ENCODE peak calls at places on chromosomes 3 and 15, in four cellular contexts. One of them, this sample, is unnamed.

GRCh38 chr3:12560505-12561188 is 3.8 kb downstream of the MKRN2 start:
- DNase-seq in neural progenitor cell: no peak
- DNase-seq in kidney epithelial cell: no peak
- DNase-seq in cardiac fibroblast: no peak
- DNase-seq in this sample: no peak

GRCh38 chr3:32959370-32959769 is 7.9 kb downstream of the CCR4 start:
- DNase-seq in neural progenitor cell: peak; percentile 46
- DNase-seq in kidney epithelial cell: no peak
- DNase-seq in cardiac fibroblast: peak; percentile 33
- DNase-seq in this sample: peak; percentile 30

GRCh38 chr3:129432671-129433070 is 4.2 kb upstream of the EFCAB12 start:
- DNase-seq in neural progenitor cell: no peak
- DNase-seq in kidney epithelial cell: no peak
- DNase-seq in cardiac fibroblast: no peak
- DNase-seq in this sample: no peak

GRCh38 chr3:115615001-115615447 is 8.3 kb upstream of the GAP43 start:
- DNase-seq in neural progenitor cell: peak; percentile 15
- DNase-seq in kidney epithelial cell: peak; percentile 55
- DNase-seq in cardiac fibroblast: peak; percentile 26
- DNase-seq in this sample: peak; percentile 58

GRCh38 chr15:37880009-37880834 is 54.2 kb upstream of the TMCO5A start:
- DNase-seq in neural progenitor cell: peak; percentile 68
- DNase-seq in kidney epithelial cell: no peak
- DNase-seq in cardiac fibroblast: peak; percentile 74
- DNase-seq in this sample: peak; percentile 51

GRCh38 chr3:195097331-195098255 is 173.4 kb downstream of the XXYLT1 start:
- DNase-seq in neural progenitor cell: no peak
- DNase-seq in kidney epithelial cell: no peak
- DNase-seq in cardiac fibroblast: peak; percentile 29
- DNase-seq in this sample: peak; percentile 88

GRCh38 chr15:94845391-94845718 is 614.0 kb downstream of the MCTP2 start:
- DNase-seq in neural progenitor cell: no peak
- DNase-seq in kidney epithelial cell: no peak
- DNase-seq in cardiac fibroblast: no peak
- DNase-seq in this sample: no peak

GRCh38 chr3:174857301-174857700 is 1.8 kb upstream of the NAALADL2 start:
- DNase-seq in neural progenitor cell: no peak
- DNase-seq in kidney epithelial cell: no peak
- DNase-seq in cardiac fibroblast: no peak
- DNase-seq in this sample: no peak

GRCh38 chr3:11739123-11739522 is 95.4 kb upstream of the VGLL4 start:
- DNase-seq in neural progenitor cell: no peak
- DNase-seq in kidney epithelial cell: no peak
- DNase-seq in cardiac fibroblast: no peak
- DNase-seq in this sample: no peak

GRCh38 chr3:9769426-9770275 is at the start of gene CAMK1:
- DNase-seq in neural progenitor cell: peak; percentile 86
- DNase-seq in kidney epithelial cell: no peak
- DNase-seq in cardiac fibroblast: peak; percentile 52
- DNase-seq in this sample: peak; percentile 69

GRCh38 chr3:116270053-116270452 is 175.2 kb downstream of the LSAMP start:
- DNase-seq in neural progenitor cell: no peak
- DNase-seq in kidney epithelial cell: no peak
- DNase-seq in cardiac fibroblast: peak; percentile 7
- DNase-seq in this sample: no peak

GRCh38 chr3:195559723-195560409 is 16.7 kb upstream of the PPP1R2 start:
- DNase-seq in neural progenitor cell: no peak
- DNase-seq in kidney epithelial cell: no peak
- DNase-seq in cardiac fibroblast: no peak
- DNase-seq in this sample: no peak

GRCh38 chr15:82803793-82804574 is 1.9 kb downstream of the FSD2 start:
- DNase-seq in neural progenitor cell: no peak
- DNase-seq in kidney epithelial cell: no peak
- DNase-seq in cardiac fibroblast: peak; percentile 59
- DNase-seq in this sample: peak; percentile 17

GRCh38 chr3:129014148-129014547 is 13.0 kb downstream of the EFCC1 start:
- DNase-seq in neural progenitor cell: no peak
- DNase-seq in kidney epithelial cell: no peak
- DNase-seq in cardiac fibroblast: no peak
- DNase-seq in this sample: no peak

GRCh38 chr15:66097151-66098018 is 156.2 kb downstream of the MEGF11 start:
- DNase-seq in neural progenitor cell: no peak
- DNase-seq in kidney epithelial cell: no peak
- DNase-seq in cardiac fibroblast: no peak
- DNase-seq in this sample: no peak

GRCh38 chr3:78517932-78518331 is 1249.9 kb downstream of the ROBO1 start:
- DNase-seq in neural progenitor cell: no peak
- DNase-seq in kidney epithelial cell: no peak
- DNase-seq in cardiac fibroblast: no peak
- DNase-seq in this sample: no peak

GRCh38 chr15:40498418-40498817 is 27.6 kb downstream of the CHST14 start:
- DNase-seq in neural progenitor cell: no peak
- DNase-seq in kidney epithelial cell: no peak
- DNase-seq in cardiac fibroblast: peak; percentile 69
- DNase-seq in this sample: peak; percentile 75

GRCh38 chr15:67548862-67549651 is 6.6 kb downstream of the MAP2K5 start:
- DNase-seq in neural progenitor cell: peak; percentile 93
- DNase-seq in kidney epithelial cell: no peak
- DNase-seq in cardiac fibroblast: no peak
- DNase-seq in this sample: no peak

GRCh38 chr15:64070965-64071851 is 22.4 kb downstream of the CIAO2A start:
- DNase-seq in neural progenitor cell: no peak
- DNase-seq in kidney epithelial cell: peak; percentile 61
- DNase-seq in cardiac fibroblast: peak; percentile 89
- DNase-seq in this sample: peak; percentile 82

GRCh38 chr15:58348095-58348812 is 83.5 kb upstream of the LIPC start:
- DNase-seq in neural progenitor cell: no peak
- DNase-seq in kidney epithelial cell: no peak
- DNase-seq in cardiac fibroblast: no peak
- DNase-seq in this sample: no peak

GRCh38 chr15:49900836-49901235 is 218.2 kb downstream of the ATP8B4 start:
- DNase-seq in neural progenitor cell: no peak
- DNase-seq in kidney epithelial cell: no peak
- DNase-seq in cardiac fibroblast: no peak
- DNase-seq in this sample: no peak

GRCh38 chr15:48307586-48307985 is 23.6 kb upstream of the DUT start:
- DNase-seq in neural progenitor cell: no peak
- DNase-seq in kidney epithelial cell: no peak
- DNase-seq in cardiac fibroblast: peak; percentile 31
- DNase-seq in this sample: no peak

GRCh38 chr15:62940755-62941361 is 101.7 kb upstream of the TPM1 start:
- DNase-seq in neural progenitor cell: no peak
- DNase-seq in kidney epithelial cell: peak; percentile 86
- DNase-seq in cardiac fibroblast: peak; percentile 95
- DNase-seq in this sample: peak; percentile 92

GRCh38 chr3:54915976-54916375 is 11.9 kb downstream of the LRTM1 start:
- DNase-seq in neural progenitor cell: no peak
- DNase-seq in kidney epithelial cell: no peak
- DNase-seq in cardiac fibroblast: no peak
- DNase-seq in this sample: no peak

GRCh38 chr3:151794080-151794479 is 19.8 kb upstream of the AADAC start:
- DNase-seq in neural progenitor cell: no peak
- DNase-seq in kidney epithelial cell: no peak
- DNase-seq in cardiac fibroblast: no peak
- DNase-seq in this sample: no peak

GRCh38 chr3:133258358-133258757 is 141.5 kb upstream of the BFSP2 start:
- DNase-seq in neural progenitor cell: no peak
- DNase-seq in kidney epithelial cell: no peak
- DNase-seq in cardiac fibroblast: no peak
- DNase-seq in this sample: peak; percentile 27

GRCh38 chr3:114711321-114711891 is 417.6 kb downstream of the TIGIT start:
- DNase-seq in neural progenitor cell: no peak
- DNase-seq in kidney epithelial cell: peak; percentile 52
- DNase-seq in cardiac fibroblast: no peak
- DNase-seq in this sample: no peak

GRCh38 chr15:51281368-51281967 is 56.9 kb downstream of the CYP19A1 start:
- DNase-seq in neural progenitor cell: peak; percentile 74
- DNase-seq in kidney epithelial cell: peak; percentile 2
- DNase-seq in cardiac fibroblast: peak; percentile 80
- DNase-seq in this sample: peak; percentile 52

GRCh38 chr15:48601095-48601494 is 44.4 kb downstream of the FBN1 start:
- DNase-seq in neural progenitor cell: no peak
- DNase-seq in kidney epithelial cell: no peak
- DNase-seq in cardiac fibroblast: no peak
- DNase-seq in this sample: no peak

GRCh38 chr15:49036650-49037545 is 9.3 kb downstream of the SECISBP2L start:
- DNase-seq in neural progenitor cell: no peak
- DNase-seq in kidney epithelial cell: no peak
- DNase-seq in cardiac fibroblast: peak; percentile 61
- DNase-seq in this sample: peak; percentile 49

GRCh38 chr3:113018461-113019181 is 27.8 kb downstream of the GTPBP8 start:
- DNase-seq in neural progenitor cell: peak; percentile 19
- DNase-seq in kidney epithelial cell: no peak
- DNase-seq in cardiac fibroblast: peak; percentile 62
- DNase-seq in this sample: peak; percentile 57

GRCh38 chr3:151434151-151434890 is 26.5 kb downstream of the IGSF10 start:
- DNase-seq in neural progenitor cell: no peak
- DNase-seq in kidney epithelial cell: peak; percentile 75
- DNase-seq in cardiac fibroblast: peak; percentile 93
- DNase-seq in this sample: peak; percentile 87

GRCh38 chr3:42654331-42655201 is 1.1 kb downstream of the ZBTB47 start:
- DNase-seq in neural progenitor cell: peak; percentile 92
- DNase-seq in kidney epithelial cell: no peak
- DNase-seq in cardiac fibroblast: peak; percentile 49
- DNase-seq in this sample: peak; percentile 24
- TF ChIP-seq CTCF in neural progenitor cell: peak; percentile 59
- TF ChIP-seq CTCF in kidney epithelial cell: peak; percentile 14
- TF ChIP-seq CTCF in cardiac fibroblast: no peak
- TF ChIP-seq CTCF in this sample: no peak

GRCh38 chr3:105829229-105829628 is 39.6 kb downstream of the CBLB start:
- DNase-seq in neural progenitor cell: no peak
- DNase-seq in kidney epithelial cell: no peak
- DNase-seq in cardiac fibroblast: peak; percentile 49
- DNase-seq in this sample: no peak

GRCh38 chr3:105828703-105829102 is 40.1 kb downstream of the CBLB start:
- DNase-seq in neural progenitor cell: no peak
- DNase-seq in kidney epithelial cell: no peak
- DNase-seq in cardiac fibroblast: peak; percentile 51
- DNase-seq in this sample: no peak

GRCh38 chr3:105829879-105830622 is 38.8 kb downstream of the CBLB start:
- DNase-seq in neural progenitor cell: no peak
- DNase-seq in kidney epithelial cell: no peak
- DNase-seq in cardiac fibroblast: peak; percentile 82
- DNase-seq in this sample: peak; percentile 63

GRCh38 chr3:105827101-105827634 is 41.6 kb downstream of the CBLB start:
- DNase-seq in neural progenitor cell: no peak
- DNase-seq in kidney epithelial cell: no peak
- DNase-seq in cardiac fibroblast: peak; percentile 91
- DNase-seq in this sample: no peak

DNA sequence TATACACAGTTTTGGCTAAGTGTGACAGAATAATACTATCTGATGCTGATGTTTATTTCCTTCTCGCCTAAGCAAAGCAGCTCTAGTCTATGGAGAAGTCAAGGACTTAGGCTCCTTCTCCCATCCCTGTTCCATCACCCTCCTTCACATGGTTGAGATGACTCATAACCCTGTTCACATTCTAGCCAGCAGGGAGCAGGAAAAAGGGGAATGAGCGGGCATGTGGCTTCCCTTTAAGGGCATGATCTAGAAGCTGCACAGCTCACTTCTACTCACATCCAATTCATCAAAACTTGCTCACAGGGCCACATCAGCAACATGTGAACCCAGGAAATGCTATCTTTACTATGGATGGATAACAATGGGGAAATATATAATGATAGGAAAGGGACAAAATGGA is 40.9 kb downstream of the CBLB start:
- DNase-seq in neural progenitor cell: no peak
- DNase-seq in kidney epithelial cell: peak; percentile 56
- DNase-seq in cardiac fibroblast: peak; percentile 95
- DNase-seq in this sample: peak; percentile 84
- TF ChIP-seq CTCF in neural progenitor cell: no peak
- TF ChIP-seq CTCF in kidney epithelial cell: peak; percentile 59
- TF ChIP-seq CTCF in cardiac fibroblast: peak; percentile 71
- TF ChIP-seq CTCF in this sample: peak; percentile 72

DNA sequence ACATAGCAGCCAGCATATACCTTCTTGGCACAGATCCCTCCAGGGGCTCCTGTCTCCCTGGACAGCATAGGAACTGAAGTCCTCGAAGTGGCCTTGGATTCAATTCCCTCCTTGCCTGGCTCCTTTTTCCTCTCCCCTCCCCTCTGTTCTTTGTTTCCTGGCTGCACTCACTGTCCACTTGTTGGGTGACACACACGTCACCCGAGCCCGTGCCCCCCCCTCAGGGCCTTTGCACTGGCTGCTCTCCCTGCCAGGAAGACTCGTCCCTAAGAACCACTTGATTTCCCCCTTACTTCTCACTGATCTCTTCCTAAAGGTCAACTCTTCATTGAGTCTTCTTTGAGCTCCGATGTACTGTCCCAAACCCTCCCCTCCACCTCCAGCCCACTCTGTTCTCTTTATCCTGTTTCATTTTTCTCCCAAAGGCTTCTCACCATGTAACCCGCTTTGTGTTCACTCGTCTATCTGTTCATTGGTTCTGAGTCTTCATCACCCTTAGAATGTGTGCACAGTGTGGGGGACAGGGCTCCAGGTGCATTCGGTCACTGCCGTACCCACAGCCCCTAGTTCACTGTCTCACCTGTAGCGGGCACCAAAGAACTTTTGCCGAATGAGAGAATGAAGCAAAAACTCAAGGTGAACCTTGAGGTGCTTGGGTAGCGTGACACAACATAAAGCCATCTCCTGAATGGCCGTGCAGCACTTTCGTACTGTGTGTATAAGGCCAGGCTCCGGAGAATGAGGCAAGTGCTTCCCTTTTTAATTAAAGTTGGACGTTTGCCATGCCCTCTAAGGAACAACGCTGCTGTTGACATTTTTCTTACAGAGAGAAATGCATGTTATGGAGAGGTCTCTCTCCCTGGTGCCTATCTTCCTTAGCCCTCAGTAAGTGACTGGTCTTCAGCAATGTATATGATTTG is 74.0 kb downstream of the CHRNA7 start:
- DNase-seq in neural progenitor cell: no peak
- DNase-seq in kidney epithelial cell: no peak
- DNase-seq in cardiac fibroblast: no peak
- DNase-seq in this sample: no peak
- TF ChIP-seq CTCF in neural progenitor cell: no peak
- TF ChIP-seq CTCF in kidney epithelial cell: no peak
- TF ChIP-seq CTCF in cardiac fibroblast: no peak
- TF ChIP-seq CTCF in this sample: no peak

GRCh38 chr15:78148392-78149067 is 632 bp upstream of the IDH3A start:
- DNase-seq in neural progenitor cell: peak; percentile 40
- DNase-seq in kidney epithelial cell: no peak
- DNase-seq in cardiac fibroblast: no peak
- DNase-seq in this sample: no peak

GRCh38 chr15:78146437-78147154 is 2.6 kb upstream of the IDH3A start:
- DNase-seq in neural progenitor cell: no peak
- DNase-seq in kidney epithelial cell: no peak
- DNase-seq in cardiac fibroblast: peak; percentile 23
- DNase-seq in this sample: peak; percentile 75

GRCh38 chr15:78149068-78149804 is at the start of gene IDH3A:
- DNase-seq in neural progenitor cell: peak; percentile 98
- DNase-seq in kidney epithelial cell: peak; percentile 65
- DNase-seq in cardiac fibroblast: peak; percentile 96
- DNase-seq in this sample: peak; percentile 97

GRCh38 chr15:78147566-78147965 is 1.6 kb upstream of the IDH3A start:
- DNase-seq in neural progenitor cell: no peak
- DNase-seq in kidney epithelial cell: no peak
- DNase-seq in cardiac fibroblast: no peak
- DNase-seq in this sample: no peak

GRCh38 chr15:78149805-78150751 is 916 bp downstream of the IDH3A start:
- DNase-seq in neural progenitor cell: peak; percentile 54
- DNase-seq in kidney epithelial cell: no peak
- DNase-seq in cardiac fibroblast: peak; percentile 15
- DNase-seq in this sample: peak; percentile 14
- TF ChIP-seq CTCF in neural progenitor cell: no peak
- TF ChIP-seq CTCF in kidney epithelial cell: no peak
- TF ChIP-seq CTCF in cardiac fibroblast: no peak
- TF ChIP-seq CTCF in this sample: no peak

This sample was measured in epithelial cell of esophagus.